ENCODE peak calls at places on chromosomes 11 and 22, in seven cellular contexts. C is heart right ventricle, X is A549, I is MM.1S, Y is mesenchymal stem cell, S is psoas muscle, F is IMR-90. L is an unnamed sample.
A peak's percentile ranks its signal among the peaks of the same experiment; 100 is the strongest.

GRCh38 chr11:70158201-70158600 is 44.9 kb upstream of the FADD start:
- DNase-seq in F (peak; percentile 19), S (peak; percentile 82), X (peak; percentile 35), Y (peak; percentile 16), I (no peak), C (no peak), L (peak; percentile 71)

GRCh38 chr11:115488945-115489344 is 15.3 kb downstream of the CADM1 start:
- DNase-seq in I (no peak), X (peak; percentile 50), S (no peak), C (no peak), F (peak; percentile 94), Y (peak; percentile 76), L (no peak)

GRCh38 chr22:38504731-38505594 is 1.1 kb downstream of the DDX17 start:
- DNase-seq in F (peak; percentile 48), I (peak; percentile 74), Y (peak; percentile 71), C (peak; percentile 63), X (no peak), S (peak; percentile 69), L (peak; percentile 74)

GRCh38 chr22:35955546-35955945 is 73.1 kb downstream of the RBFOX2 start:
- DNase-seq in F (no peak), S (no peak), C (no peak), I (no peak), Y (no peak), X (no peak), L (no peak)

GRCh38 chr11:15695096-15695721 is 580.5 kb downstream of the INSC start:
- DNase-seq in C (no peak), X (no peak), F (no peak), S (no peak), Y (no peak), I (no peak), L (no peak)

GRCh38 chr22:20219667-20220628 is 48.2 kb downstream of the RTN4R start:
- DNase-seq in X (no peak), S (no peak), I (no peak), F (no peak), Y (no peak), C (no peak), L (no peak)

GRCh38 chr11:134660416-134660815 is 248.4 kb upstream of the B3GAT1 start:
- DNase-seq in F (no peak), S (no peak), C (peak; percentile 2), X (no peak), I (no peak), Y (no peak), L (no peak)

GRCh38 chr11:131914299-131914902 is 544.0 kb downstream of the NTM start:
- DNase-seq in C (no peak), F (peak; percentile 44), X (no peak), Y (no peak), S (no peak), I (no peak), L (peak; percentile 62)

GRCh38 chr11:122085264-122085663 is 30.8 kb downstream of the BLID start:
- DNase-seq in S (no peak), C (no peak), X (no peak), F (peak; percentile 95), Y (peak; percentile 93), I (no peak), L (peak; percentile 89)

GRCh38 chr11:119368121-119369034 is 13.1 kb downstream of the USP2 start:
- DNase-seq in F (peak; percentile 34), I (no peak), Y (peak; percentile 48), S (peak; percentile 97), C (peak; percentile 69), X (no peak), L (no peak)
- H3K4me1 ChIP-seq in F (peaks cover 20% of the 10 kb centered on the region), I (peaks cover 10% of the 10 kb centered on the region), Y (peaks cover 14% of the 10 kb centered on the region), S (peaks cover 86% of the 10 kb centered on the region), C (peaks cover 90% of the 10 kb centered on the region), X (peaks cover 49% of the 10 kb centered on the region), L (peaks cover 14% of the 10 kb centered on the region)

GRCh38 chr11:34331329-34331728 is 26.5 kb downstream of the ABTB2 start:
- DNase-seq in X (peak; percentile 67), S (no peak), Y (no peak), I (no peak), F (peak; percentile 60), C (no peak), L (peak; percentile 89)
- H3K4me1 ChIP-seq in X (peaks cover 74% of the 10 kb centered on the region), S (peaks cover 53% of the 10 kb centered on the region), Y (peaks cover 5% of the 10 kb centered on the region), I (no peaks in the 10 kb centered on the region), F (peaks cover 2% of the 10 kb centered on the region), C (peaks cover 46% of the 10 kb centered on the region), L (peaks cover 17% of the 10 kb centered on the region)

DNA sequence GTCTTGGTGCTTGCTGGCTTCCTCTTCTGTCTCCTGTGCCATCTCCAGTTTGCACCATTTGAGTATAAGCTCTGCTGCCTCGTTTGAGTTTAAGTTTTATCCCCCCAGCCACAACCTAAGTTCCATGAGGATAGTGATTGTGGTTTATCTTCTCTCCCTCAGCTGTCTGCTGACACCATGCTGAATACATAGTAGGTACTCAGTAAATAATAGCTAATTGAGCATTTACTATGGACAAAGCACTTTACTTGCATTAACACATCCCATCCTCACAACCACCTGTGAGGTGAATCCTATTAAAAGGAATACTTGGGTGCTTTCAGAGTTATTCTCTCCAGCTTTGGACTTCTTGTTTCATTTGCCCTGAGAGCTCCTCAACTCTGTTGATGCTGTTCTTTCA is 26.9 kb downstream of the ZBTB16 start:
- DNase-seq in F (no peak), C (no peak), I (no peak), Y (no peak), X (no peak), S (no peak), L (no peak)
- H3K4me1 ChIP-seq in F (no peaks in the 10 kb centered on the region), C (peaks cover 99% of the 10 kb centered on the region), I (peaks cover 4% of the 10 kb centered on the region), Y (no peaks in the 10 kb centered on the region), X (peaks cover 3% of the 10 kb centered on the region), S (peaks cover 100% of the 10 kb centered on the region), L (peaks cover 3% of the 10 kb centered on the region)

DNA sequence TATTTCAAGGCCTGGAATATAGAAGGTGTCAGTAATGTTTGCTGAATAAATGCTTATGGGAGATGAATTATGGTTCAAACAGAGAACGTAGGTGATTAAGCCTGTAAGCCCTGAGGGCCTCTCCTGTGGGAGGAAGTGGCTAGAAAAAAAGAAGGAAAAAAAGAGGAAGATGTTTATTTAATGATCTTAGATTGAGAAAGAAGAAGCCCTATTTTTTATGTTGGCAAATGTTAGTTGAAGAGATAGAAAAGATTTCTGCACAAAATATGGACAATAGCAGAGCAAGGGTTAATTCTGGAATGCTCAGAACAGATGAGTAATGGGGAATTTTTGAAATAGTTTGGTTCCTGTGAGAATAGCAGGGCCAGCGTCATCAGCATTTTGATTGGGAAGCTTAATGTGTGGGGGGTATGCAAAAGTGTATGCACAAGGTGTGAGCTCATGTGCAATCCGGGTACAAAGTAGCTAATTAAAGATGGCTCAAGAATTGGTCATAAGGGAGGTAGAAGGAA is 95.7 kb downstream of the TEAD1 start:
- DNase-seq in F (peak; percentile 75), S (no peak), X (peak; percentile 60), C (no peak), I (no peak), Y (peak; percentile 71), L (peak; percentile 89)
- H3K4me1 ChIP-seq in F (peaks cover 43% of the 10 kb centered on the region), S (peaks cover 82% of the 10 kb centered on the region), X (peaks cover 95% of the 10 kb centered on the region), C (peaks cover 79% of the 10 kb centered on the region), I (peaks cover 14% of the 10 kb centered on the region), Y (peaks cover 18% of the 10 kb centered on the region), L (peaks cover 78% of the 10 kb centered on the region)

GRCh38 chr22:49599691-49600451 is 227.8 kb downstream of the BRD1 start:
- DNase-seq in C (no peak), X (no peak), S (peak; percentile 45), I (no peak), Y (no peak), F (no peak), L (no peak)
- H3K4me1 ChIP-seq in C (no peaks in the 10 kb centered on the region), X (no peaks in the 10 kb centered on the region), S (no peaks in the 10 kb centered on the region), I (no peaks in the 10 kb centered on the region), Y (no peaks in the 10 kb centered on the region), F (no peaks in the 10 kb centered on the region), L (no peaks in the 10 kb centered on the region)

DNA sequence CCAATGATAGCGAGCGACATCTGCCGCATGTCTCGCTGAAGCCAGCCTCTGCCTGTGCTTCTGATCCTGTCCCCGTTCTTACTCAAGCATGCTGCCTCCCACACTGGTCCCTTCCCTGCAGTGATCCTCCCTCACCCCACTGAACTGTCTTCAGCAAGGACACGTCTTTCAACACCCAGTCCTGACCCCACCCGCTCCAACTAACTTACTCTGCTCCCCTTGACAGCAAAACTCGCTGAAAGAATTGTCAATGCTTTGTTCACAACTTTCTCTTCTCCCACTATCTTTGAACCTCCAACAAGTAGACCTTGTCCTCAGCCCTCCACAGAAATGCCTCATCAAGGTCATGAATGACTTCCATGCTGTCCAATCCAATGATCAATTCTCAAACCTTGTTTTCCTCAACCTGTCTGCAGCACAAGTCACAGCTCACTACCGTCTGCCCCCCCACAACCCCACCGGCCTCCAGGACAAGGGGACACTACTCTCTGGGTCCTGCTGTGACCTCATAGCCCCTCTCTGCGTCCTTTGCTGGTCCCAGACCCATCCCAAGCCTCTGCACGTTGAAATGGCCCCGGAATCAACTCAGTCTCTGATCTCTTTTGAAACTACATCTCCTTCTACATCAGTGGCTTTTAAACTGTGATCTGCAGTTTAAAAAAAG is 108.0 kb downstream of the MICAL3 start:
- DNase-seq in F (no peak), I (no peak), X (no peak), C (no peak), S (no peak), Y (no peak), L (no peak)
- H3K4me1 ChIP-seq in F (peaks cover 22% of the 10 kb centered on the region), I (peaks cover 10% of the 10 kb centered on the region), X (peaks cover 16% of the 10 kb centered on the region), C (peaks cover 95% of the 10 kb centered on the region), S (peaks cover 80% of the 10 kb centered on the region), Y (peaks cover 42% of the 10 kb centered on the region), L (peaks cover 32% of the 10 kb centered on the region)